ENCODE peak calls at places on chromosomes 4 and X, in six cellular contexts. Z is activated CD4-positive, alpha-beta T cell treated with anti-CD3 and anti-CD28 coated beads for 36 hours; K is PC-3; C is SK-N-SH treated with all-trans-retinoic acid at 6 μM for 48 hours; G is CD4-positive, alpha-beta T cell; W is left colon. D is an unnamed sample.

GRCh38 chr4:51851090-51851936 is 8.4 kb downstream of the DCUN1D4 start:
- ATAC-seq in Z (peak; percentile 23), K (no peak), C (no peak), G (peak; percentile 43), W (no peak), D (no peak)

GRCh38 chrX:128781506-128781905 is 729.3 kb upstream of the ACTRT1 start:
- ATAC-seq in Z (peak; percentile 30), K (peak; percentile 33), C (peak; percentile 33), G (no peak), W (peak; percentile 91), D (no peak)

GRCh38 chr4:90174622-90175023 is 47.4 kb downstream of the CCSER1 start:
- ATAC-seq in Z (no peak), K (peak; percentile 88), C (no peak), G (no peak), W (peak; percentile 70), D (peak; percentile 13)

GRCh38 chr4:143338313-143338712 is 1.6 kb downstream of the GAB1 start:
- ATAC-seq in Z (no peak), K (peak; percentile 16), C (no peak), G (no peak), W (no peak), D (no peak)

GRCh38 chr4:6541789-6542188 is 33.2 kb upstream of the MAN2B2 start:
- ATAC-seq in Z (no peak), K (no peak), C (no peak), G (no peak), W (no peak), D (no peak)

GRCh38 chrX:16528620-16529019 is 121.3 kb upstream of the S100G start:
- ATAC-seq in Z (peak; percentile 88), K (no peak), C (no peak), G (peak; percentile 92), W (no peak), D (no peak)

GRCh38 chr4:7186081-7186480 is 6.3 kb upstream of the SORCS2 start:
- ATAC-seq in Z (no peak), K (no peak), C (peak; percentile 67), G (no peak), W (peak; percentile 66), D (no peak)

GRCh38 chrX:103828529-103828928 is 3.5 kb downstream of the RAB9B start:
- ATAC-seq in Z (no peak), K (no peak), C (no peak), G (no peak), W (no peak), D (no peak)

GRCh38 chr4:16969696-16970135 is 71.3 kb upstream of the LDB2 start:
- ATAC-seq in Z (no peak), K (no peak), C (no peak), G (no peak), W (no peak), D (no peak)

GRCh38 chr4:22531638-22532037 is 15.8 kb upstream of the ADGRA3 start:
- ATAC-seq in Z (no peak), K (no peak), C (no peak), G (no peak), W (no peak), D (no peak)

GRCh38 chr4:100875296-100876040 is 357.6 kb upstream of the EMCN start:
- ATAC-seq in Z (no peak), K (no peak), C (no peak), G (no peak), W (no peak), D (peak; percentile 38)

GRCh38 chrX:63361494-63361893 is 10.4 kb upstream of the SPIN4 start:
- ATAC-seq in Z (no peak), K (no peak), C (no peak), G (no peak), W (no peak), D (no peak)

GRCh38 chr4:179112441-179113170 is 1670.4 kb upstream of the AGA start:
- ATAC-seq in Z (no peak), K (no peak), C (no peak), G (no peak), W (no peak), D (no peak)

GRCh38 chr4:48194986-48195773 is 61.1 kb upstream of the TXK start:
- ATAC-seq in Z (peak; percentile 51), K (no peak), C (peak; percentile 86), G (no peak), W (peak; percentile 64), D (peak; percentile 24)

GRCh38 chrX:69761633-69762032 is 145.7 kb downstream of the EDA start:
- ATAC-seq in Z (no peak), K (no peak), C (no peak), G (no peak), W (no peak), D (no peak)

GRCh38 chrX:154733072-154733425 is 17.8 kb downstream of the GAB3 start:
- ATAC-seq in Z (peak; percentile 54), K (peak; percentile 49), C (no peak), G (no peak), W (no peak), D (peak; percentile 32)

GRCh38 chr4:90745176-90745575 is 618.0 kb downstream of the CCSER1 start:
- ATAC-seq in Z (no peak), K (peak; percentile 90), C (no peak), G (no peak), W (no peak), D (no peak)

GRCh38 chr4:137367608-137368007 is 164.7 kb downstream of the PCDH18 start:
- ATAC-seq in Z (no peak), K (peak; percentile 27), C (peak; percentile 94), G (no peak), W (no peak), D (no peak)

GRCh38 chr4:47510506-47511143 is 25.6 kb downstream of the ATP10D start:
- ATAC-seq in Z (no peak), K (no peak), C (peak; percentile 75), G (no peak), W (no peak), D (no peak)

GRCh38 chr4:112251044-112251632 is 19.6 kb downstream of the AP1AR start:
- ATAC-seq in Z (peak; percentile 69), K (no peak), C (no peak), G (no peak), W (no peak), D (no peak)

GRCh38 chrX:40434947-40435346 is 145.8 kb upstream of the ATP6AP2 start:
- ATAC-seq in Z (no peak), K (no peak), C (peak; percentile 43), G (no peak), W (no peak), D (no peak)

GRCh38 chr4:141046255-141046654 is 87.0 kb downstream of the RNF150 start:
- ATAC-seq in Z (peak; percentile 49), K (peak; percentile 64), C (peak; percentile 91), G (no peak), W (no peak), D (no peak)

GRCh38 chrX:49238735-49239134 is 3.5 kb downstream of the CCDC22 start:
- ATAC-seq in Z (no peak), K (no peak), C (no peak), G (no peak), W (no peak), D (no peak)

GRCh38 chrX:107272431-107272921 is 66.1 kb downstream of the DNAAF6 start:
- ATAC-seq in Z (peak; percentile 70), K (no peak), C (peak; percentile 72), G (no peak), W (no peak), D (no peak)

GRCh38 chr4:153962311-153963039 is 173.6 kb upstream of the SFRP2 start:
- ATAC-seq in Z (peak; percentile 82), K (no peak), C (no peak), G (no peak), W (no peak), D (peak; percentile 32)

GRCh38 chr4:2186133-2186864 is 55.6 kb downstream of the HAUS3 start:
- ATAC-seq in Z (no peak), K (peak; percentile 68), C (peak; percentile 30), G (no peak), W (peak; percentile 93), D (no peak)

GRCh38 chr4:128639586-128640270 is 169.8 kb upstream of the JADE1 start:
- ATAC-seq in Z (no peak), K (no peak), C (no peak), G (no peak), W (peak; percentile 67), D (no peak)

D was measured in activated CD4-positive, CD25-positive, alpha-beta regulatory T cell treated with anti-CD3 and anti-CD28 coated beads, Interleukin-2, amount 50 U/mL, for 24 hours.